ENCODE peak calls at places on chromosomes 11 and 22, in five cellular contexts. One of them, this sample, is unnamed.

GRCh38 chr11:11966354-11966741 is 42.1 kb downstream of the DKK3 start:
- DNase-seq in H1: no peak
- DNase-seq in SK-N-SH: no peak
- DNase-seq in GM12878: no peak
- DNase-seq in HepG2: no peak
- DNase-seq in this sample: no peak

GRCh38 chr11:93194673-93195291 is 3.0 kb downstream of the SLC36A4 start:
- DNase-seq in H1: no peak
- DNase-seq in SK-N-SH: peak
- DNase-seq in GM12878: no peak
- DNase-seq in HepG2: no peak
- DNase-seq in this sample: no peak

GRCh38 chr11:125270106-125270505 is 105.6 kb downstream of the PKNOX2 start:
- DNase-seq in H1: no peak
- DNase-seq in SK-N-SH: no peak
- DNase-seq in GM12878: no peak
- DNase-seq in HepG2: no peak
- DNase-seq in this sample: no peak

GRCh38 chr11:103947566-103947919 is 88.9 kb upstream of the DDI1 start:
- DNase-seq in H1: no peak
- DNase-seq in SK-N-SH: no peak
- DNase-seq in GM12878: no peak
- DNase-seq in HepG2: no peak
- DNase-seq in this sample: no peak

GRCh38 chr11:123654566-123655081 is at the start of gene SCN3B:
- DNase-seq in H1: no peak
- DNase-seq in SK-N-SH: peak
- DNase-seq in GM12878: no peak
- DNase-seq in HepG2: peak
- DNase-seq in this sample: no peak

GRCh38 chr11:95652002-95652472 is 137.5 kb downstream of the FAM76B start:
- DNase-seq in H1: no peak
- DNase-seq in SK-N-SH: peak
- DNase-seq in GM12878: no peak
- DNase-seq in HepG2: no peak
- DNase-seq in this sample: no peak

GRCh38 chr11:134069996-134070845 is 1.3 kb downstream of the JAM3 start:
- DNase-seq in H1: no peak
- DNase-seq in SK-N-SH: no peak
- DNase-seq in GM12878: no peak
- DNase-seq in HepG2: no peak
- DNase-seq in this sample: no peak

GRCh38 chr22:36464715-36465231 is 16.7 kb downstream of the TXN2 start:
- DNase-seq in H1: no peak
- DNase-seq in SK-N-SH: no peak
- DNase-seq in GM12878: no peak
- DNase-seq in HepG2: no peak
- DNase-seq in this sample: no peak

GRCh38 chr11:17744151-17744940 is 9.8 kb downstream of the KCNC1 start:
- DNase-seq in H1: no peak
- DNase-seq in SK-N-SH: no peak
- DNase-seq in GM12878: no peak
- DNase-seq in HepG2: no peak
- DNase-seq in this sample: no peak

GRCh38 chr11:130832571-130833432 is 83.5 kb downstream of the SNX19 start:
- DNase-seq in H1: no peak
- DNase-seq in SK-N-SH: no peak
- DNase-seq in GM12878: no peak
- DNase-seq in HepG2: no peak
- DNase-seq in this sample: no peak

GRCh38 chr22:27794244-27794643 is 7.3 kb downstream of the MN1 start:
- DNase-seq in H1: no peak
- DNase-seq in SK-N-SH: no peak
- DNase-seq in GM12878: no peak
- DNase-seq in HepG2: no peak
- DNase-seq in this sample: no peak

GRCh38 chr11:3735827-3736226 is 61.5 kb downstream of the NUP98 start:
- DNase-seq in H1: no peak
- DNase-seq in SK-N-SH: no peak
- DNase-seq in GM12878: no peak
- DNase-seq in HepG2: no peak
- DNase-seq in this sample: no peak

GRCh38 chr11:30424851-30425250 is 101.9 kb downstream of the ARL14EP start:
- DNase-seq in H1: no peak
- DNase-seq in SK-N-SH: no peak
- DNase-seq in GM12878: no peak
- DNase-seq in HepG2: no peak
- DNase-seq in this sample: no peak

GRCh38 chr22:20243545-20244249 is 24.4 kb downstream of the RTN4R start:
- DNase-seq in H1: no peak
- DNase-seq in SK-N-SH: peak
- DNase-seq in GM12878: no peak
- DNase-seq in HepG2: no peak
- DNase-seq in this sample: peak

GRCh38 chr11:72812968-72813739 is 1.1 kb upstream of the ATG16L2 start:
- DNase-seq in H1: no peak
- DNase-seq in SK-N-SH: peak
- DNase-seq in GM12878: no peak
- DNase-seq in HepG2: peak
- DNase-seq in this sample: peak

GRCh38 chr22:36443198-36443770 is 38.2 kb downstream of the TXN2 start:
- DNase-seq in H1: no peak
- DNase-seq in SK-N-SH: no peak
- DNase-seq in GM12878: no peak
- DNase-seq in HepG2: no peak
- DNase-seq in this sample: no peak

GRCh38 chr11:32792948-32793475 is 1.4 kb downstream of the CCDC73 start:
- DNase-seq in H1: peak
- DNase-seq in SK-N-SH: peak
- DNase-seq in GM12878: peak
- DNase-seq in HepG2: peak
- DNase-seq in this sample: peak

GRCh38 chr11:60914620-60915249 is 777 bp downstream of the TMEM109 start:
- DNase-seq in H1: no peak
- DNase-seq in SK-N-SH: peak
- DNase-seq in GM12878: no peak
- DNase-seq in HepG2: no peak
- DNase-seq in this sample: no peak

GRCh38 chr11:46508360-46508759 is 85.5 kb downstream of the AMBRA1 start:
- DNase-seq in H1: no peak
- DNase-seq in SK-N-SH: no peak
- DNase-seq in GM12878: no peak
- DNase-seq in HepG2: no peak
- DNase-seq in this sample: no peak

GRCh38 chr11:57764527-57764926 is 2.9 kb downstream of the CTNND1 start:
- DNase-seq in H1: no peak
- DNase-seq in SK-N-SH: no peak
- DNase-seq in GM12878: no peak
- DNase-seq in HepG2: no peak
- DNase-seq in this sample: no peak

GRCh38 chr22:31119026-31119717 is 3.6 kb upstream of the INPP5J start:
- DNase-seq in H1: no peak
- DNase-seq in SK-N-SH: no peak
- DNase-seq in GM12878: no peak
- DNase-seq in HepG2: no peak
- DNase-seq in this sample: no peak

GRCh38 chr11:111969344-111969743 is 32.2 kb downstream of the DIXDC1 start:
- DNase-seq in H1: no peak
- DNase-seq in SK-N-SH: no peak
- DNase-seq in GM12878: no peak
- DNase-seq in HepG2: no peak
- DNase-seq in this sample: no peak

GRCh38 chr11:43327987-43328386 is 16.2 kb downstream of the API5 start:
- DNase-seq in H1: no peak
- DNase-seq in SK-N-SH: no peak
- DNase-seq in GM12878: no peak
- DNase-seq in HepG2: peak
- DNase-seq in this sample: no peak

GRCh38 chr22:27637604-27638003 is 164.0 kb downstream of the MN1 start:
- DNase-seq in H1: no peak
- DNase-seq in SK-N-SH: no peak
- DNase-seq in GM12878: no peak
- DNase-seq in HepG2: no peak
- DNase-seq in this sample: no peak

GRCh38 chr22:49965291-49966040 is 4.9 kb downstream of the PIM3 start:
- DNase-seq in H1: no peak
- DNase-seq in SK-N-SH: peak
- DNase-seq in GM12878: no peak
- DNase-seq in HepG2: no peak
- DNase-seq in this sample: no peak

GRCh38 chr22:43391306-43391705 is 20.5 kb upstream of the MPPED1 start:
- DNase-seq in H1: no peak
- DNase-seq in SK-N-SH: no peak
- DNase-seq in GM12878: no peak
- DNase-seq in HepG2: peak
- DNase-seq in this sample: no peak

GRCh38 chr22:39543095-39543494 is 10.5 kb upstream of the RPS19BP1 start:
- DNase-seq in H1: no peak
- DNase-seq in SK-N-SH: peak
- DNase-seq in GM12878: no peak
- DNase-seq in HepG2: no peak
- DNase-seq in this sample: no peak

GRCh38 chr11:104891135-104891534 is 7.1 kb downstream of the CASP12 start:
- DNase-seq in H1: no peak
- DNase-seq in SK-N-SH: no peak
- DNase-seq in GM12878: no peak
- DNase-seq in HepG2: no peak
- DNase-seq in this sample: no peak

GRCh38 chr11:126281245-126281644 is 1.6 kb upstream of the TIRAP start:
- DNase-seq in H1: no peak
- DNase-seq in SK-N-SH: no peak
- DNase-seq in GM12878: no peak
- DNase-seq in HepG2: no peak
- DNase-seq in this sample: no peak

DNA sequence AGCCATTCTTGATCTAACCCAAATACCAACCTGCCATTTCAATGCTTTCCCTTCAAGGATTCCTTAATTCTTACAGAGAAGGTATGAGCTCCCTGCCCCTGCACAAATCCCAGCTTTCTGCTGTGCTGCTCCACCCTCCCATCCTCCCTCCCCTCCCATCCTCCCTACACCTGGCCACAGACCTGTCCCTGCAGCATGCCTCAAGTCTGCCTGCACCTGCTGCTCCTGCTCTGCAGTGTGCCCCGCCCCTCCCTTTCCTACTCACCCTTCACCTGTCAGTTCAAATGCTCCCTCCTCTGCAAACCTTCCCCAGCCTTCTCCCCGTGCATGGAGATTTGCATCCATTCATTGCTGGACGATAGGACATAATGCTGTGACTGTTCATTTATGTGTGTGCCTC is 139.9 kb upstream of the NARS2 start:
- DNase-seq in H1: no peak
- DNase-seq in SK-N-SH: no peak
- DNase-seq in GM12878: no peak
- DNase-seq in HepG2: no peak
- DNase-seq in this sample: no peak
- TF ChIP-seq JUND in H1: no peak
- TF ChIP-seq JUND in SK-N-SH: no peak
- TF ChIP-seq JUND in GM12878: no peak
- TF ChIP-seq JUND in HepG2: no peak
- TF ChIP-seq JUND in this sample: no peak

DNA sequence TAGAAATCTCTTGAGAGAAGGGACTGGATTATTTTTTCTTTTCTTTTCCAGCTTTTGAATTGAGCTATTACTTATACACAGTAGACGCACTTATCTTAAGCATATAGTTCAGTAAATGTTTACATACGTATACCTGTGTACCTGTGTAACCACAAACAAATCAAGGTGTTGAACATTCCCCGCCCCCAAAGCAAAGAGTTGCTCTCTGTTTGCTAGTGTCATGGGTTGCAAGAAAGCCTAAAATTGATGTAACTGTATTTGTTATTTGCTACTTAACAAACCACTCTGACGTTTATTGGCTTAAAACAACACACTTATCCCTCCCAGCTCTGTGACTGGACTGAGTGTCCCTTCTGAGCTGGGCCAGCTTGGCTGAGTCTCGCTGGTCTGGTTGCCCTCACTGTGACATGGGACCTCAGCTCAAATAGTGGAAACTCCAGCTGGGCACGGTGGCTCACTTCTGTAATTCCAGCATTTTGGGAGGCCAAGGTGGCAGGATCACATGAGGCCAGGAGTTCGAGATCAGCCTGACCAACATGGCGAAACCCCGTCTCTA is 25.4 kb upstream of the CABP2 start:
- DNase-seq in H1: no peak
- DNase-seq in SK-N-SH: no peak
- DNase-seq in GM12878: no peak
- DNase-seq in HepG2: no peak
- DNase-seq in this sample: no peak
- TF ChIP-seq JUND in H1: no peak
- TF ChIP-seq JUND in SK-N-SH: no peak
- TF ChIP-seq JUND in GM12878: no peak
- TF ChIP-seq JUND in HepG2: no peak
- TF ChIP-seq JUND in this sample: no peak

GRCh38 chr22:48055827-48056226 is 1293.4 kb downstream of the TBC1D22A start:
- DNase-seq in H1: no peak
- DNase-seq in SK-N-SH: no peak
- DNase-seq in GM12878: no peak
- DNase-seq in HepG2: no peak
- DNase-seq in this sample: peak
- TF ChIP-seq JUND in H1: no peak
- TF ChIP-seq JUND in SK-N-SH: no peak
- TF ChIP-seq JUND in GM12878: no peak
- TF ChIP-seq JUND in HepG2: no peak
- TF ChIP-seq JUND in this sample: no peak

GRCh38 chr11:66975403-66976047 is 421 bp downstream of the C11orf86 start:
- DNase-seq in H1: no peak
- DNase-seq in SK-N-SH: no peak
- DNase-seq in GM12878: no peak
- DNase-seq in HepG2: no peak
- DNase-seq in this sample: no peak
- TF ChIP-seq JUND in H1: no peak
- TF ChIP-seq JUND in SK-N-SH: no peak
- TF ChIP-seq JUND in GM12878: no peak
- TF ChIP-seq JUND in HepG2: no peak
- TF ChIP-seq JUND in this sample: no peak

GRCh38 chr11:64306876-64307622 is 1.7 kb downstream of the ESRRA start:
- DNase-seq in H1: no peak
- DNase-seq in SK-N-SH: no peak
- DNase-seq in GM12878: no peak
- DNase-seq in HepG2: peak
- DNase-seq in this sample: no peak
- TF ChIP-seq JUND in H1: no peak
- TF ChIP-seq JUND in SK-N-SH: no peak
- TF ChIP-seq JUND in GM12878: no peak
- TF ChIP-seq JUND in HepG2: no peak
- TF ChIP-seq JUND in this sample: no peak

GRCh38 chr11:47616726-47617416 is 22.7 kb upstream of the C1QTNF4 start:
- DNase-seq in H1: no peak
- DNase-seq in SK-N-SH: no peak
- DNase-seq in GM12878: no peak
- DNase-seq in HepG2: peak
- DNase-seq in this sample: peak
- TF ChIP-seq JUND in H1: no peak
- TF ChIP-seq JUND in SK-N-SH: no peak
- TF ChIP-seq JUND in GM12878: no peak
- TF ChIP-seq JUND in HepG2: no peak
- TF ChIP-seq JUND in this sample: no peak